ENCODE peak calls at places on chromosomes 1 and 21, in nine cellular contexts. H is foreskin fibroblast, O is Peyer's patch, K is tibial nerve, C is psoas muscle, B is WERI-Rb-1, P is choroid plexus epithelial cell, V is A549, I is upper lobe of right lung. G is an unnamed sample.

GRCh38 chr1:2556277-2557145 is at the start of gene TNFRSF14:
- DNase-seq in I (peak), B (no peak), K (peak), C (peak), V (no peak), P (peak), O (peak), H (peak), G (no peak)

GRCh38 chr1:150696590-150696989 is 364 bp downstream of the GOLPH3L start:
- DNase-seq in I (no peak), H (no peak), B (no peak), C (no peak), K (no peak), O (no peak), V (peak), P (no peak), G (no peak)

GRCh38 chr1:3545363-3546047 is 65.8 kb downstream of the MEGF6 start:
- DNase-seq in B (peak), I (no peak), C (no peak), V (no peak), O (no peak), P (peak), H (peak), K (no peak), G (no peak)

GRCh38 chr1:151905070-151905442 is 4.3 kb downstream of the THEM4 start:
- DNase-seq in I (no peak), P (peak), O (peak), B (no peak), H (no peak), C (no peak), K (no peak), V (no peak), G (no peak)

GRCh38 chr21:17454315-17455027 is 58.4 kb upstream of the CXADR start:
- DNase-seq in H (peak), O (no peak), V (peak), C (peak), K (peak), P (peak), B (peak), I (no peak), G (no peak)

GRCh38 chr1:47608296-47608875 is 170.5 kb downstream of the FOXD2 start:
- DNase-seq in P (no peak), H (no peak), I (no peak), K (no peak), O (no peak), V (no peak), B (no peak), C (no peak), G (no peak)

GRCh38 chr1:51433269-51433971 is 85.6 kb downstream of the EPS15 start:
- DNase-seq in I (no peak), O (no peak), V (no peak), H (peak), K (peak), B (no peak), P (peak), C (no peak), G (no peak)

GRCh38 chr1:48471103-48471502 is 901 bp downstream of the SPATA6 start:
- DNase-seq in P (no peak), C (peak), V (no peak), O (no peak), I (no peak), K (no peak), H (peak), B (no peak), G (no peak)

GRCh38 chr1:59949648-59950047 is 23.1 kb upstream of the CYP2J2 start:
- DNase-seq in K (no peak), B (no peak), I (no peak), C (no peak), O (no peak), P (no peak), V (no peak), H (no peak), G (no peak)

GRCh38 chr1:117825414-117825813 is 104.0 kb downstream of the GDAP2 start:
- DNase-seq in I (no peak), C (peak), O (no peak), V (no peak), B (no peak), P (no peak), H (peak), K (peak), G (no peak)

GRCh38 chr1:38038836-38039235 is 7.8 kb downstream of the POU3F1 start:
- DNase-seq in B (no peak), K (no peak), O (no peak), V (no peak), P (no peak), I (peak), H (peak), C (no peak), G (no peak)

GRCh38 chr1:14539953-14540563 is 58.4 kb upstream of the KAZN start:
- DNase-seq in B (no peak), O (no peak), K (no peak), P (no peak), C (no peak), H (no peak), V (no peak), I (no peak), G (no peak)

GRCh38 chr1:100536031-100536430 is 1.9 kb upstream of the GPR88 start:
- DNase-seq in P (no peak), I (no peak), K (no peak), O (no peak), V (no peak), H (no peak), B (no peak), C (no peak), G (no peak)

GRCh38 chr1:52876843-52877242 is 34.3 kb downstream of the ZYG11A start:
- DNase-seq in C (no peak), I (no peak), P (peak), B (no peak), H (no peak), K (no peak), O (no peak), V (no peak), G (no peak)

GRCh38 chr1:187842406-187843165 is 1013.8 kb downstream of the PLA2G4A start:
- DNase-seq in V (peak), K (no peak), O (no peak), I (no peak), C (no peak), P (peak), B (no peak), H (peak), G (no peak)

GRCh38 chr1:214850432-214851010 is 232.0 kb upstream of the KCNK2 start:
- DNase-seq in C (no peak), I (no peak), B (no peak), V (no peak), K (no peak), H (no peak), O (no peak), P (peak), G (no peak)

GRCh38 chr1:1665815-1666251 is 7.0 kb upstream of the CDK11B start:
- DNase-seq in K (no peak), C (no peak), O (no peak), H (peak), P (no peak), I (peak), V (peak), B (peak), G (peak)

GRCh38 chr1:180966744-180967536 is 54.2 kb downstream of the KIAA1614 start:
- DNase-seq in B (no peak), O (no peak), K (no peak), I (no peak), P (no peak), V (no peak), H (no peak), C (no peak), G (no peak)

GRCh38 chr1:233151850-233152249 is 143.7 kb downstream of the PCNX2 start:
- DNase-seq in I (no peak), P (peak), C (no peak), K (no peak), O (no peak), V (no peak), B (no peak), H (no peak), G (no peak)

GRCh38 chr1:192485692-192486436 is 89.7 kb upstream of the RGS1 start:
- DNase-seq in O (no peak), H (peak), B (no peak), P (peak), I (no peak), K (peak), V (peak), C (no peak), G (no peak)

GRCh38 chr1:87314101-87314500 is 14.6 kb upstream of the LMO4 start:
- DNase-seq in H (no peak), I (no peak), O (no peak), B (no peak), C (no peak), K (no peak), V (no peak), P (no peak), G (no peak)

GRCh38 chr1:247332215-247332900 is 691 bp upstream of the ZNF496 start:
- DNase-seq in B (peak), O (peak), V (peak), K (no peak), C (peak), P (peak), I (peak), H (peak), G (no peak)

GRCh38 chr1:54064244-54064643 is 10.8 kb downstream of the TCEANC2 start:
- DNase-seq in P (peak), V (no peak), K (no peak), O (no peak), H (no peak), C (no peak), B (no peak), I (no peak), G (no peak)

GRCh38 chr1:54070549-54070915 is 17.1 kb downstream of the TCEANC2 start:
- DNase-seq in P (peak), V (no peak), O (no peak), K (no peak), B (no peak), H (no peak), C (no peak), I (no peak), G (no peak)

GRCh38 chr1:54069792-54070548 is 16.6 kb downstream of the TCEANC2 start:
- DNase-seq in V (peak), B (peak), K (no peak), O (no peak), H (peak), I (no peak), P (peak), C (no peak), G (no peak)
- TF ChIP-seq CTCF in V (peak), B (peak), K (peak), O (peak), H (peak), I (peak), P (peak), C (peak), G (peak)

GRCh38 chr1:200369706-200370105 is 40.1 kb downstream of the ZNF281 start:
- DNase-seq in K (no peak), O (no peak), I (no peak), C (no peak), V (no peak), H (no peak), B (peak), P (no peak), G (no peak)
- TF ChIP-seq CTCF in K (no peak), O (no peak), I (no peak), C (no peak), V (no peak), H (no peak), B (no peak), P (no peak), G (no peak)

GRCh38 chr1:91440845-91441244 is 36.2 kb upstream of the HFM1 start:
- DNase-seq in C (no peak), P (peak), O (no peak), B (no peak), K (no peak), H (peak), V (no peak), I (no peak), G (no peak)
- TF ChIP-seq CTCF in C (no peak), P (peak), O (no peak), B (no peak), K (no peak), H (peak), V (no peak), I (peak), G (peak)

DNA sequence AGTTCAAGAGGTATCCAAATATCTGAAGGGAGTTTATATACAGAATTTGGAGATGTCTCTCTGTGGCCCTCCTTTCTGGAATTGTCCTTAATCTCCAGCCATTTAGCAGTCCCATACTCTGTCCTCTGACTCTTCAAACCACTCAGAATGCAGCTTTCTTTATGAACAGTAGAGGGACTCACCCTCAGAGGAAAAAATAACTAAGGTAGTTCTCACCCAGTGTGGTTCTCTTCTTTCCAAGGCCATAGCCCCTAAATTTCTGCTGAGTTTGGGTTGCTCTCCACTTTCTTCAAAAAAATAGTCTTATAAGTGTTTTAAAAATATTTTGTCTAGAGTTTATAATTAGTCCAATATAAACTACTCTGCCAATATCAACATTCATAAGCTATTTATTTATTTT is 369.7 kb downstream of the MATN1 start:
- DNase-seq in O (no peak), B (no peak), H (no peak), I (no peak), K (no peak), P (peak), V (no peak), C (no peak), G (no peak)
- TF ChIP-seq CTCF in O (no peak), B (peak), H (peak), I (peak), K (no peak), P (peak), V (no peak), C (peak), G (peak)

DNA sequence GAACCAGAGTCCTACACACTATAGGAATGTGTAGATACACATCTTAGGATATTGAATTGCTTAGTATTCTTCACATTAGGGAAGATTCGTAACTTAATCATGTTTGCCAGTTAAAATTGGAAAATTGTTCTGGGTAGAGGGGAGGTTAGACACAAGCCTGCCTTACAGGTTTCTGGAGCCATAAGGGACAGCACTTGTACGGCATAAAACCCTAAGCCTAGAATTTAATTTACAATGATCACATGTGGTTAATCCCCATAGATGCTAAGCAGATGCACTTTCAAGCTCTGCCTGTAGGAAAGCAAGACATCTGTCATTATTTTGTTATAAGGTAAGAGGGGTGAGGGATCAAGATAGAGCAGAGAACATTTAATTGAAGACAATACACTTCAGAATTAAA is 820.7 kb downstream of the NCAM2 start:
- DNase-seq in C (no peak), H (no peak), K (no peak), O (no peak), P (no peak), B (peak), I (no peak), V (no peak), G (no peak)
- TF ChIP-seq CTCF in C (no peak), H (no peak), K (no peak), O (no peak), P (no peak), B (no peak), I (no peak), V (no peak), G (no peak)

GRCh38 chr1:36223373-36223995 is 759 bp upstream of the THRAP3 start:
- DNase-seq in I (no peak), K (peak), H (peak), C (no peak), O (peak), B (no peak), P (peak), V (peak), G (no peak)

GRCh38 chr1:36211841-36212240 is 12.4 kb upstream of the THRAP3 start:
- DNase-seq in C (no peak), O (no peak), H (no peak), V (no peak), I (no peak), P (no peak), K (no peak), B (no peak), G (no peak)

GRCh38 chr1:36222481-36223372 is 1.5 kb upstream of the THRAP3 start:
- DNase-seq in O (no peak), P (no peak), H (no peak), V (no peak), C (no peak), B (no peak), K (no peak), I (peak), G (peak)

GRCh38 chr1:36212782-36213181 is 11.5 kb upstream of the THRAP3 start:
- DNase-seq in P (no peak), O (no peak), H (peak), V (peak), I (no peak), B (no peak), K (no peak), C (no peak), G (no peak)

DNA sequence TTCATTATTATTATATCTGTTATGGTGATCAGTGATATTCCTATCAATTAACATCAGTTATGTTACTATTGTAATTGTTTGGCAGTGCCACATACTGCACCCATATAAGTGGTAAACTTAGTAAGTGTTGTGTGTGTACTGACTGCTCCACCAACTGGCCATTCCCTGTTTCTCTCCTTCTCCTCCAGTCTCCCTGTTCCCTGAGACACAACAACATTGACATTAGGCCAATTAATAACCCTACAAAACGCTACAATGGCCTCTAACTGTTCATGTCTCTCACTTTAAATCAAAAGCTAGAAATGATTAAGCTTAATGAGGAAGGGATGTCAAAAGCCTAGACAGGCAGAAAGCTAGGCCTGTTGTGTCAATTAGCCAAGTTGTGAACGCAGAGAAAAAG is 6.6 kb upstream of the THRAP3 start:
- DNase-seq in B (no peak), I (no peak), O (no peak), H (peak), V (peak), C (no peak), K (no peak), P (peak), G (no peak)
- TF ChIP-seq CTCF in B (peak), I (peak), O (no peak), H (peak), V (peak), C (peak), K (peak), P (peak), G (peak)

DNA sequence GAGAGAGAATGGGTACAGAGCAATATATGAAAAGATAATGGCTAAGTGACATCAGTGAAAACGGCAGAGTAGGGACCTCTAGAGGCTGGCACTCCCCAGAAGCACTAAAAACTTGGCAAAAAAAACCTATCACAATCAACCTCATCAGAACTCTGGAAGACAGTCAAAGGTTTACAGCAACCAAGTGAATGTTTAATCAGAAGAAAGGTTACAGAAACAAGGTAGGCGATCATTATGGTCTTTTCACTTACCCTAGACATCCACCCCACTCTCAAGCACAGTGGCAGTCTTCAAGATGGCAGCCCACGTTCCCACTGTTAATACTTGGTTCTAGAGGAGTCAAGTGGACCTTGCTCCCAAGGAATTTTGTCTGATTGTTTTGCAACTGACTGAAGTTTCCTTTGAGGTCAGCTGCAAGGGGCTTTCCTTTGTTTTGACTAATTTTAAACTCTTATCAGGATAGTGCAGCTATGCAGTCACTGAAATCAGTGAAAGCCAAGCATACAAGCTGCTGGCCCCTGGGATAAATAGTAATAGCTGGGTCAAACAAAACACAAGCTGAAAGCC is 7.2 kb downstream of the KIFAP3 start:
- DNase-seq in I (no peak), B (no peak), O (no peak), V (no peak), C (no peak), H (no peak), P (no peak), K (no peak), G (no peak)
- TF ChIP-seq CTCF in I (no peak), B (no peak), O (no peak), V (no peak), C (no peak), H (no peak), P (no peak), K (no peak), G (no peak)

GRCh38 chr1:20480261-20481157 is 5.5 kb downstream of the CAMK2N1 start:
- DNase-seq in B (no peak), V (peak), O (no peak), C (no peak), I (peak), H (no peak), K (no peak), P (no peak), G (no peak)

GRCh38 chr1:20481158-20481617 is 4.8 kb downstream of the CAMK2N1 start:
- DNase-seq in K (no peak), B (no peak), V (no peak), O (no peak), I (peak), P (no peak), C (no peak), H (peak), G (no peak)

GRCh38 chr1:20483098-20483832 is 2.7 kb downstream of the CAMK2N1 start:
- DNase-seq in P (no peak), V (no peak), H (no peak), K (no peak), I (no peak), B (no peak), C (no peak), O (no peak), G (no peak)

GRCh38 chr1:20479840-20480239 is 6.2 kb downstream of the CAMK2N1 start:
- DNase-seq in V (no peak), I (peak), K (no peak), H (no peak), P (no peak), C (no peak), B (no peak), O (no peak), G (no peak)

DNA sequence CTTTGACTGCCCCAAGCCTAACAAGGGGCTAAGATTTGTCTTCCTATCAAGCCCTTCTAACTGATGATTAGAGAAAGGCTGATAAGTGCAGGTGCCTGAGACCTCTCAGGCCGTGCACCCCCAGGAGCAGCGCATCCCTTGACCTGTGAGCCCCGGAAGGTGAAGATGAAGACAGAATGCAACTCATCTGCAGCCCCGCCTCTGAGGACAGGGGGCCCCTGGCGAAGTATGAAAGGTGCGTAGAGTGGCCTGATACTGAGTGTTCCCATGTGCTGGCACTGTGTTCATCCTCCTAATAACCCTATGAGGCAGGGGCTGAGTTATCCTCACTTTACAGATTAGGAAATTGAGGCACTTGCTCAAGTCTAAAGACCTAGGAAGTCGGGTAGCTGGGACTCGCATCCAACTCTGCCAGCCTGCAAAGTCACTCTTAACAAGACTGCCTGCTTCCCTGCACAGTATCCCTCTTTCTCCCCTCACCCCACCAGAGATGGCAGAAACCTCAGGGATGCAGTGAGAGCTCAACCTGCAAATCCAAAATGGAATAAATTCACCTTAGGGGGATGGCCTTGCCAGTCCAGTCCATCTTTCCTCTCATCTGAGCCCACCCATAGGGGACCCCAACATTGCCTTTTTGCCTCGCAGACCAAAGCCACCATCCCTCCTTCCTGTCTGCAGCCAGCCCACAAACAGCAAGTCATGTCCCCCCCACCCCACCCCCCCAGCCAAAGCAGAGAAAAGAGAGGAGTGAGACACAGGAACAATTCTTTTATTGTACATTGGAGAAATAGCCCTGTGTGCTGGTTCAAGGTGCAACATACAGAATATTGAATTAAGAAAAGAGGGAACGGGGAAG is 4.1 kb downstream of the CAMK2N1 start:
- DNase-seq in V (no peak), O (no peak), B (no peak), P (no peak), C (no peak), K (no peak), I (peak), H (no peak), G (no peak)
- TF ChIP-seq CTCF in V (no peak), O (no peak), B (no peak), P (no peak), C (no peak), K (no peak), I (no peak), H (no peak), G (no peak)

G was measured in chondrocyte.